ENCODE peak calls at places on chromosome 2, in four cellular contexts. One of them, this sample, is unnamed.

GRCh38 chr2:177758591-177759371 is 313.8 kb downstream of the PDE11A start:
- DNase-seq in kidney epithelial cell: no peak
- DNase-seq in endodermal cell: peak
- DNase-seq in GM06990: no peak
- DNase-seq in this sample: no peak

GRCh38 chr2:209624192-209624938 is 147.3 kb upstream of the UNC80 start:
- DNase-seq in kidney epithelial cell: no peak
- DNase-seq in endodermal cell: no peak
- DNase-seq in GM06990: no peak
- DNase-seq in this sample: no peak

GRCh38 chr2:12465631-12466135 is 251.1 kb upstream of the TRIB2 start:
- DNase-seq in kidney epithelial cell: no peak
- DNase-seq in endodermal cell: no peak
- DNase-seq in GM06990: no peak
- DNase-seq in this sample: no peak

GRCh38 chr2:160157861-160158813 is 41.9 kb downstream of the ITGB6 start:
- DNase-seq in kidney epithelial cell: no peak
- DNase-seq in endodermal cell: peak
- DNase-seq in GM06990: no peak
- DNase-seq in this sample: no peak

GRCh38 chr2:240502059-240502429 is 55.7 kb downstream of the ANKMY1 start:
- DNase-seq in kidney epithelial cell: no peak
- DNase-seq in endodermal cell: peak
- DNase-seq in GM06990: no peak
- DNase-seq in this sample: no peak

GRCh38 chr2:175734679-175735078 is 267.4 kb downstream of the LNPK start:
- DNase-seq in kidney epithelial cell: no peak
- DNase-seq in endodermal cell: no peak
- DNase-seq in GM06990: no peak
- DNase-seq in this sample: no peak

GRCh38 chr2:66532972-66533868 is 98.3 kb downstream of the MEIS1 start:
- DNase-seq in kidney epithelial cell: no peak
- DNase-seq in endodermal cell: no peak
- DNase-seq in GM06990: no peak
- DNase-seq in this sample: no peak

GRCh38 chr2:189178726-189179606 is 595 bp downstream of the COL5A2 start:
- DNase-seq in kidney epithelial cell: peak
- DNase-seq in endodermal cell: peak
- DNase-seq in GM06990: no peak
- DNase-seq in this sample: no peak

GRCh38 chr2:6883448-6884122 is 6.0 kb downstream of the RSAD2 start:
- DNase-seq in kidney epithelial cell: no peak
- DNase-seq in endodermal cell: no peak
- DNase-seq in GM06990: no peak
- DNase-seq in this sample: no peak

GRCh38 chr2:175170679-175171304 is 2.8 kb upstream of the ATF2 start:
- DNase-seq in kidney epithelial cell: no peak
- DNase-seq in endodermal cell: no peak
- DNase-seq in GM06990: no peak
- DNase-seq in this sample: no peak

GRCh38 chr2:141029424-141030078 is 1101.3 kb downstream of the LRP1B start:
- DNase-seq in kidney epithelial cell: no peak
- DNase-seq in endodermal cell: peak
- DNase-seq in GM06990: no peak
- DNase-seq in this sample: no peak

GRCh38 chr2:40457846-40458245 is 6.0 kb upstream of the SLC8A1 start:
- DNase-seq in kidney epithelial cell: no peak
- DNase-seq in endodermal cell: no peak
- DNase-seq in GM06990: no peak
- DNase-seq in this sample: no peak

GRCh38 chr2:12027136-12027535 is 280.7 kb downstream of the LPIN1 start:
- DNase-seq in kidney epithelial cell: no peak
- DNase-seq in endodermal cell: no peak
- DNase-seq in GM06990: no peak
- DNase-seq in this sample: no peak

GRCh38 chr2:71700880-71701397 is 247.6 kb downstream of the DYSF start:
- DNase-seq in kidney epithelial cell: no peak
- DNase-seq in endodermal cell: no peak
- DNase-seq in GM06990: no peak
- DNase-seq in this sample: no peak

GRCh38 chr2:150624001-150624401 is 136.5 kb upstream of the RND3 start:
- DNase-seq in kidney epithelial cell: no peak
- DNase-seq in endodermal cell: no peak
- DNase-seq in GM06990: peak
- DNase-seq in this sample: no peak

GRCh38 chr2:232647261-232647660 is 13.9 kb downstream of the EFHD1 start:
- DNase-seq in kidney epithelial cell: no peak
- DNase-seq in endodermal cell: no peak
- DNase-seq in GM06990: no peak
- DNase-seq in this sample: no peak

GRCh38 chr2:157596992-157597681 is 31.5 kb downstream of the ACVR1C start:
- DNase-seq in kidney epithelial cell: no peak
- DNase-seq in endodermal cell: peak
- DNase-seq in GM06990: peak
- DNase-seq in this sample: peak

GRCh38 chr2:217407466-217407865 is 547.6 kb upstream of the TNP1 start:
- DNase-seq in kidney epithelial cell: no peak
- DNase-seq in endodermal cell: no peak
- DNase-seq in GM06990: no peak
- DNase-seq in this sample: no peak

GRCh38 chr2:105397959-105398521 is 811 bp downstream of the FHL2 start:
- DNase-seq in kidney epithelial cell: no peak
- DNase-seq in endodermal cell: no peak
- DNase-seq in GM06990: no peak
- DNase-seq in this sample: peak

GRCh38 chr2:105400138-105400540 is 1.3 kb upstream of the FHL2 start:
- DNase-seq in kidney epithelial cell: no peak
- DNase-seq in endodermal cell: no peak
- DNase-seq in GM06990: no peak
- DNase-seq in this sample: no peak

GRCh38 chr2:105399207-105399861 is 483 bp upstream of the FHL2 start:
- DNase-seq in kidney epithelial cell: no peak
- DNase-seq in endodermal cell: peak
- DNase-seq in GM06990: no peak
- DNase-seq in this sample: no peak

GRCh38 chr2:105397025-105397722 is 1.7 kb downstream of the FHL2 start:
- DNase-seq in kidney epithelial cell: no peak
- DNase-seq in endodermal cell: no peak
- DNase-seq in GM06990: no peak
- DNase-seq in this sample: no peak

GRCh38 chr2:105398522-105399206 is at the start of gene FHL2:
- DNase-seq in kidney epithelial cell: no peak
- DNase-seq in endodermal cell: peak
- DNase-seq in GM06990: peak
- DNase-seq in this sample: peak
- TF ChIP-seq CTCF in kidney epithelial cell: no peak
- TF ChIP-seq CTCF in endodermal cell: peak
- TF ChIP-seq CTCF in GM06990: peak
- TF ChIP-seq CTCF in this sample: peak

DNA sequence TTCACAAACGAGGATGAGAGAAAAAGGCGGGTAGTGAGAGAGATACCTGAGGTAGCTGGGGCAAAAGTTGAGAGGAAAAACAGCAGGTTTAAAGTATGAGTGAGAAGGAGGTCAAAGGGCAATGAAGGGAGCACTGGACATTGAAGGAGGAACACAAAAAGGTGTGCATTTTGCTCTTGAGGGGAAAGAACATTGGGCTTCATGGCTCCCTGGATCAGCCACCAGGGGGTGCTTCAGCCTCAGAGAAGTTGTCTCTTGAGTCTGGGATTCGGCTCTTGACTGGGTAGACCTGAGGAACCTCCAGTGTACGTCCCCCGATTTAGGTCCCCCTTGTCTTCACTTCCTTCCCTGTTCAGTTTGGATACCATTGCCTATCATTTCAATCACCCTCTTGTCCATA is 128.5 kb downstream of the RAPGEF4 start:
- DNase-seq in kidney epithelial cell: no peak
- DNase-seq in endodermal cell: peak
- DNase-seq in GM06990: no peak
- DNase-seq in this sample: peak
- TF ChIP-seq CTCF in kidney epithelial cell: peak
- TF ChIP-seq CTCF in endodermal cell: peak
- TF ChIP-seq CTCF in GM06990: peak
- TF ChIP-seq CTCF in this sample: peak

GRCh38 chr2:45729753-45730512 is 78.5 kb downstream of the PRKCE start:
- DNase-seq in kidney epithelial cell: no peak
- DNase-seq in endodermal cell: peak
- DNase-seq in GM06990: peak
- DNase-seq in this sample: peak
- TF ChIP-seq CTCF in kidney epithelial cell: peak
- TF ChIP-seq CTCF in endodermal cell: peak
- TF ChIP-seq CTCF in GM06990: peak
- TF ChIP-seq CTCF in this sample: peak

GRCh38 chr2:29212009-29212408 is 96.8 kb downstream of the CLIP4 start:
- DNase-seq in kidney epithelial cell: no peak
- DNase-seq in endodermal cell: peak
- DNase-seq in GM06990: no peak
- DNase-seq in this sample: no peak
- TF ChIP-seq CTCF in kidney epithelial cell: no peak
- TF ChIP-seq CTCF in endodermal cell: peak
- TF ChIP-seq CTCF in GM06990: no peak
- TF ChIP-seq CTCF in this sample: no peak

DNA sequence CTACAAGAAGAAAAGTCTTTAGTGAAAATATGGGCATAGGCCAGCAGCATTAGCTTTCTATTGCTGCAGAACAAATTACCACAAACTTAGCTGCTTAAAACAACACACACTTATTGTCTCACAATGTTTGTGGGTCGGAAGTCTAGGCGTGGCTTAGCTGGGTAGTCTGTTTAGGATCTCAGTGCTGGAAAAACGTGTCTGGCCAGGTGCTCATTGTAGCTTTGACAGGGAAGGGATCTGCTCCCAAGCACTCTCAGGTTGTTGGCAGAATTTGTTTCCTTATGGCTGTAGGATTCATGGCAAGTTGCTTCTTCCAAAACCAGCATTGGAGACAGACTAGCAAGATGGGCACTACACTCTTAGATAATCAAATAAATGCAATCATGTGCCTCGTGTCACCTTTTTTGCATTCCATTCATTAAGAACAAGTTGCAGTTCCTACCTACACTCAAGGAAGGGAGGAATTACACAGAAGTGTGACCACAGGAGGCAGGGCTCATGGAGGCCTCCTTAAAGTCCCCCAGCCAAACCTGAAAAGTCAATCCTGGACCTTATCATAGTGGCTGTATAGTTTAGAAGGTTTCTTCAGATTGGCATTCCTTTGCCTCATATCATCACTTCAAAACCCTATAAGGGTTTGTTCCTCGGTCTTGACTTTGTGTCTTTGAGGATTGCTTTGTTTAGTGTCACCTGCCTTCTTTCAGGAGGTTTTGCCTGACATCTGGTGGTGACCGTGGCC is 17.3 kb downstream of the MRPL30 start:
- DNase-seq in kidney epithelial cell: no peak
- DNase-seq in endodermal cell: no peak
- DNase-seq in GM06990: no peak
- DNase-seq in this sample: no peak
- TF ChIP-seq CTCF in kidney epithelial cell: no peak
- TF ChIP-seq CTCF in endodermal cell: peak
- TF ChIP-seq CTCF in GM06990: no peak
- TF ChIP-seq CTCF in this sample: no peak

GRCh38 chr2:17606851-17607250 is 66.4 kb downstream of the VSNL1 start:
- DNase-seq in kidney epithelial cell: no peak
- DNase-seq in endodermal cell: peak
- DNase-seq in GM06990: no peak
- DNase-seq in this sample: no peak

GRCh38 chr2:17604050-17604449 is 63.6 kb downstream of the VSNL1 start:
- DNase-seq in kidney epithelial cell: no peak
- DNase-seq in endodermal cell: peak
- DNase-seq in GM06990: no peak
- DNase-seq in this sample: no peak

GRCh38 chr2:17608251-17608650 is 67.8 kb downstream of the VSNL1 start:
- DNase-seq in kidney epithelial cell: no peak
- DNase-seq in endodermal cell: peak
- DNase-seq in GM06990: no peak
- DNase-seq in this sample: no peak

GRCh38 chr2:17607379-17607778 is 66.9 kb downstream of the VSNL1 start:
- DNase-seq in kidney epithelial cell: no peak
- DNase-seq in endodermal cell: peak
- DNase-seq in GM06990: no peak
- DNase-seq in this sample: no peak

GRCh38 chr2:17605691-17606090 is 65.2 kb downstream of the VSNL1 start:
- DNase-seq in kidney epithelial cell: no peak
- DNase-seq in endodermal cell: no peak
- DNase-seq in GM06990: no peak
- DNase-seq in this sample: no peak
- TF ChIP-seq CTCF in kidney epithelial cell: no peak
- TF ChIP-seq CTCF in endodermal cell: no peak
- TF ChIP-seq CTCF in GM06990: no peak
- TF ChIP-seq CTCF in this sample: no peak

GRCh38 chr2:101400048-101400447 is 12.7 kb upstream of the CREG2 start:
- DNase-seq in kidney epithelial cell: peak
- DNase-seq in endodermal cell: no peak
- DNase-seq in GM06990: no peak
- DNase-seq in this sample: no peak
- TF ChIP-seq CTCF in kidney epithelial cell: no peak
- TF ChIP-seq CTCF in endodermal cell: no peak
- TF ChIP-seq CTCF in GM06990: no peak
- TF ChIP-seq CTCF in this sample: no peak

This sample was measured in GM10248.